ENCODE peak calls at places on chromosomes 7 and 10, in eight cellular contexts. J is nephron progenitor cell, P is NCI-H774, Q is frontal cortex, T is lower leg skin, H is pulmonary artery endothelial cell, U is MCF 10A, B is IMR-90. V is an unnamed sample.

GRCh38 chr10:50561266-50561665 is 62.5 kb downstream of the SGMS1 start:
- DNase-seq in J (no peak), P (no peak), Q (peak; percentile 39), T (no peak), H (no peak), U (peak; percentile 56), B (peak; percentile 97), V (no peak)

GRCh38 chr7:2480071-2480410 is 3.8 kb upstream of the GRIFIN start:
- DNase-seq in J (peak; percentile 53), P (no peak), Q (no peak), T (no peak), H (no peak), U (no peak), B (peak; percentile 8), V (no peak)

GRCh38 chr10:49138361-49138891 is 4.6 kb upstream of the FAM170B start:
- DNase-seq in J (no peak), P (no peak), Q (no peak), T (no peak), H (no peak), U (no peak), B (peak; percentile 87), V (peak; percentile 19)

GRCh38 chr10:114491933-114492332 is 87.6 kb upstream of the AFAP1L2 start:
- DNase-seq in J (no peak), P (no peak), Q (no peak), T (no peak), H (no peak), U (peak; percentile 59), B (no peak), V (no peak)

GRCh38 chr7:142866361-142867096 is 11.7 kb downstream of the EPHB6 start:
- DNase-seq in J (peak; percentile 60), P (no peak), Q (no peak), T (no peak), H (no peak), U (peak; percentile 73), B (no peak), V (no peak)

GRCh38 chr7:44112231-44112996 is 8.3 kb downstream of the AEBP1 start:
- DNase-seq in J (no peak), P (no peak), Q (no peak), T (no peak), H (no peak), U (no peak), B (no peak), V (no peak)

GRCh38 chr10:15163261-15163864 is 5.1 kb downstream of the NMT2 start:
- DNase-seq in J (no peak), P (no peak), Q (no peak), T (no peak), H (no peak), U (no peak), B (peak; percentile 16), V (no peak)

GRCh38 chr10:73110345-73110849 is at the start of gene NUDT13:
- DNase-seq in J (peak; percentile 35), P (no peak), Q (peak; percentile 53), T (peak; percentile 87), H (no peak), U (peak; percentile 67), B (peak; percentile 73), V (no peak)

GRCh38 chr7:57216340-57216739 is 84.1 kb upstream of the ZNF479 start:
- DNase-seq in J (no peak), P (no peak), Q (no peak), T (no peak), H (no peak), U (no peak), B (no peak), V (no peak)

GRCh38 chr10:59880019-59880717 is 26.2 kb downstream of the CCDC6 start:
- DNase-seq in J (no peak), P (no peak), Q (no peak), T (no peak), H (no peak), U (no peak), B (no peak), V (no peak)

GRCh38 chr10:29949411-29950011 is 109.9 kb downstream of the JCAD start:
- DNase-seq in J (no peak), P (no peak), Q (no peak), T (no peak), H (peak; percentile 91), U (peak; percentile 96), B (peak; percentile 98), V (no peak)

GRCh38 chr7:80656029-80656428 is 17.6 kb downstream of the CD36 start:
- DNase-seq in J (no peak), P (no peak), Q (no peak), T (no peak), H (no peak), U (no peak), B (no peak), V (no peak)

GRCh38 chr7:7969306-7970112 is 913 bp downstream of the GLCCI1 start:
- DNase-seq in J (peak; percentile 51), P (peak; percentile 23), Q (no peak), T (peak; percentile 89), H (no peak), U (peak; percentile 51), B (peak; percentile 40), V (no peak)

GRCh38 chr7:25263292-25263691 is 35.0 kb upstream of the NPVF start:
- DNase-seq in J (no peak), P (no peak), Q (no peak), T (no peak), H (no peak), U (peak; percentile 21), B (no peak), V (no peak)

GRCh38 chr10:68153473-68154210 is 44.4 kb downstream of the MYPN start:
- DNase-seq in J (no peak), P (peak; percentile 41), Q (peak; percentile 15), T (no peak), H (peak; percentile 85), U (peak; percentile 91), B (peak; percentile 99), V (peak; percentile 22)

GRCh38 chr7:77696643-77697534 is 630 bp downstream of the RSBN1L start:
- DNase-seq in J (peak; percentile 74), P (peak; percentile 43), Q (peak; percentile 58), T (peak; percentile 91), H (no peak), U (peak; percentile 71), B (peak; percentile 43), V (peak; percentile 47)

GRCh38 chr10:133247681-133248333 is 10.2 kb downstream of the VENTX start:
- DNase-seq in J (no peak), P (no peak), Q (no peak), T (no peak), H (no peak), U (no peak), B (no peak), V (no peak)

GRCh38 chr7:120857558-120858298 is at the start of gene TSPAN12:
- DNase-seq in J (peak; percentile 85), P (peak; percentile 80), Q (peak; percentile 65), T (peak; percentile 91), H (peak; percentile 53), U (peak; percentile 52), B (peak; percentile 54), V (no peak)

GRCh38 chr10:79433324-79434222 is 11.9 kb downstream of the ZCCHC24 start:
- DNase-seq in J (no peak), P (no peak), Q (no peak), T (no peak), H (no peak), U (no peak), B (no peak), V (no peak)

GRCh38 chr7:104156842-104157277 is 51.0 kb downstream of the ORC5 start:
- DNase-seq in J (no peak), P (peak; percentile 44), Q (no peak), T (no peak), H (no peak), U (peak; percentile 22), B (peak; percentile 57), V (no peak)

GRCh38 chr10:86533328-86533727 is 11.7 kb upstream of the WAPL start:
- DNase-seq in J (no peak), P (no peak), Q (no peak), T (no peak), H (no peak), U (no peak), B (no peak), V (no peak)

GRCh38 chr7:138092486-138093028 is 16.3 kb downstream of the AKR1D1 start:
- DNase-seq in J (no peak), P (no peak), Q (no peak), T (no peak), H (no peak), U (no peak), B (no peak), V (no peak)

GRCh38 chr10:74113546-74113945 is 37.1 kb downstream of the AP3M1 start:
- DNase-seq in J (no peak), P (no peak), Q (no peak), T (no peak), H (no peak), U (no peak), B (peak; percentile 22), V (no peak)

GRCh38 chr10:49534670-49535381 is 4.1 kb downstream of the ERCC6 start:
- DNase-seq in J (no peak), P (no peak), Q (no peak), T (no peak), H (peak; percentile 63), U (peak; percentile 8), B (peak; percentile 78), V (no peak)

GRCh38 chr7:89003619-89003956 is 208.1 kb upstream of the TEX47 start:
- DNase-seq in J (no peak), P (no peak), Q (no peak), T (no peak), H (no peak), U (no peak), B (no peak), V (no peak)

GRCh38 chr7:30463400-30464145 is 15.0 kb downstream of the NOD1 start:
- DNase-seq in J (no peak), P (no peak), Q (no peak), T (no peak), H (no peak), U (no peak), B (no peak), V (no peak)

V was measured in GOT3.